ENCODE peak calls at places on chromosomes 4 and X, in eight cellular contexts. T is tibial nerve, L is dorsolateral prefrontal cortex, P is HCT116, N is fibroblast of pulmonary artery, G is astrocyte of the spinal cord, Y is H1, C is fibroblast of lung. J is an unnamed sample.
A peak's percentile ranks its signal among the peaks of the same experiment; 100 is the strongest.

GRCh38 chr4:173371292-173372192 is 788 bp downstream of the SAP30 start:
- DNase-seq in T (peak; percentile 43), L (peak; percentile 78), P (no peak), N (peak; percentile 78), G (peak; percentile 81), Y (no peak), C (peak; percentile 74), J (peak; percentile 61)

GRCh38 chrX:15873566-15873965 is 19.0 kb upstream of the AP1S2 start:
- DNase-seq in T (no peak), L (no peak), P (no peak), N (no peak), G (peak; percentile 63), Y (no peak), C (peak; percentile 6), J (no peak)

GRCh38 chrX:57211906-57212305 is 74.6 kb upstream of the FAAH2 start:
- DNase-seq in T (no peak), L (no peak), P (no peak), N (no peak), G (no peak), Y (no peak), C (no peak), J (no peak)

GRCh38 chrX:21798677-21799219 is 40.7 kb upstream of the MBTPS2 start:
- DNase-seq in T (no peak), L (no peak), P (peak; percentile 84), N (peak; percentile 40), G (peak; percentile 80), Y (no peak), C (peak; percentile 59), J (no peak)

GRCh38 chr4:154135576-154135975 is 346.7 kb upstream of the SFRP2 start:
- DNase-seq in T (no peak), L (no peak), P (no peak), N (no peak), G (no peak), Y (no peak), C (no peak), J (no peak)

GRCh38 chr4:5014007-5014682 is 5.1 kb downstream of the CYTL1 start:
- DNase-seq in T (no peak), L (no peak), P (no peak), N (no peak), G (no peak), Y (no peak), C (no peak), J (no peak)

GRCh38 chrX:154096140-154097002 is 1.1 kb downstream of the MECP2 start:
- DNase-seq in T (no peak), L (peak; percentile 5), P (no peak), N (no peak), G (peak; percentile 25), Y (no peak), C (peak; percentile 13), J (no peak)

GRCh38 chrX:39162322-39162721 is 361.1 kb downstream of the MID1IP1 start:
- DNase-seq in T (no peak), L (no peak), P (no peak), N (no peak), G (no peak), Y (no peak), C (no peak), J (peak; percentile 29)

GRCh38 chr4:148447672-148448071 is 5.5 kb upstream of the NR3C2 start:
- DNase-seq in T (no peak), L (no peak), P (no peak), N (peak; percentile 21), G (no peak), Y (no peak), C (no peak), J (no peak)

GRCh38 chr4:132809298-132810032 is 339.6 kb upstream of the PCDH10 start:
- DNase-seq in T (no peak), L (no peak), P (no peak), N (no peak), G (no peak), Y (peak; percentile 21), C (no peak), J (peak; percentile 16)

GRCh38 chr4:41856797-41857196 is 78.4 kb upstream of the TMEM33 start:
- DNase-seq in T (no peak), L (no peak), P (no peak), N (no peak), G (no peak), Y (no peak), C (no peak), J (no peak)

GRCh38 chrX:30283456-30284200 is 25.6 kb downstream of the NR0B1 start:
- DNase-seq in T (no peak), L (no peak), P (peak; percentile 75), N (peak; percentile 89), G (peak; percentile 88), Y (no peak), C (peak; percentile 91), J (no peak)

GRCh38 chr4:150010525-150011126 is 67.6 kb upstream of the DCLK2 start:
- DNase-seq in T (peak; percentile 40), L (peak; percentile 5), P (peak; percentile 63), N (peak; percentile 81), G (peak; percentile 78), Y (no peak), C (peak; percentile 79), J (peak; percentile 4)

GRCh38 chr4:183099537-183100297 is 660 bp downstream of the WWC2 start:
- DNase-seq in T (no peak), L (peak; percentile 19), P (no peak), N (no peak), G (no peak), Y (no peak), C (no peak), J (peak; percentile 30)

GRCh38 chr4:42277291-42277690 is 120.0 kb upstream of the SHISA3 start:
- DNase-seq in T (no peak), L (no peak), P (no peak), N (no peak), G (no peak), Y (no peak), C (peak; percentile 8), J (no peak)

GRCh38 chr4:98540803-98541202 is 117.6 kb downstream of the TSPAN5 start:
- DNase-seq in T (no peak), L (no peak), P (no peak), N (no peak), G (no peak), Y (no peak), C (no peak), J (no peak)

GRCh38 chrX:154761977-154762528 is 611 bp upstream of the DKC1 start:
- DNase-seq in T (no peak), L (no peak), P (no peak), N (no peak), G (no peak), Y (no peak), C (no peak), J (no peak)

GRCh38 chr4:154004859-154005520 is 216.1 kb upstream of the SFRP2 start:
- DNase-seq in T (peak; percentile 78), L (no peak), P (no peak), N (peak; percentile 90), G (peak; percentile 83), Y (no peak), C (peak; percentile 92), J (no peak)

GRCh38 chr4:10006236-10006603 is 15.1 kb downstream of the SLC2A9 start:
- DNase-seq in T (peak; percentile 79), L (no peak), P (no peak), N (peak; percentile 77), G (peak; percentile 8), Y (no peak), C (peak; percentile 45), J (no peak)

GRCh38 chr4:167713756-167714155 is 378.6 kb upstream of the ANXA10 start:
- DNase-seq in T (no peak), L (no peak), P (no peak), N (peak; percentile 20), G (peak; percentile 68), Y (no peak), C (peak; percentile 3), J (no peak)

GRCh38 chr4:25180524-25181131 is 20.4 kb upstream of the SEPSECS start:
- DNase-seq in T (no peak), L (no peak), P (peak; percentile 32), N (peak; percentile 65), G (peak; percentile 41), Y (no peak), C (peak; percentile 56), J (no peak)

GRCh38 chr4:138182838-138183426 is 59.2 kb downstream of the SLC7A11 start:
- DNase-seq in T (peak; percentile 72), L (no peak), P (peak; percentile 45), N (peak; percentile 89), G (peak; percentile 76), Y (no peak), C (peak; percentile 85), J (peak; percentile 13)
- TF ChIP-seq CTCF in T (peak; percentile 40), L (peak; percentile 77), P (peak; percentile 81), N (peak; percentile 67), G (peak; percentile 61), Y (peak; percentile 25), C (peak; percentile 70), J (peak; percentile 83)

GRCh38 chr4:152074573-152074972 is 313.8 kb upstream of the GATB start:
- DNase-seq in T (no peak), L (no peak), P (no peak), N (no peak), G (no peak), Y (no peak), C (no peak), J (no peak)

GRCh38 chr4:152077582-152077981 is 316.8 kb upstream of the GATB start:
- DNase-seq in T (no peak), L (no peak), P (no peak), N (no peak), G (no peak), Y (no peak), C (no peak), J (no peak)

GRCh38 chr4:152072886-152073285 is 312.1 kb upstream of the GATB start:
- DNase-seq in T (no peak), L (no peak), P (no peak), N (no peak), G (no peak), Y (no peak), C (no peak), J (no peak)

GRCh38 chr4:152073738-152074137 is 312.9 kb upstream of the GATB start:
- DNase-seq in T (no peak), L (peak; percentile 46), P (no peak), N (peak; percentile 45), G (peak; percentile 7), Y (no peak), C (no peak), J (no peak)

GRCh38 chr4:152075253-152075928 is 314.6 kb upstream of the GATB start:
- DNase-seq in T (no peak), L (no peak), P (no peak), N (no peak), G (no peak), Y (no peak), C (no peak), J (no peak)
- TF ChIP-seq CTCF in T (no peak), L (no peak), P (no peak), N (no peak), G (no peak), Y (no peak), C (no peak), J (no peak)

DNA sequence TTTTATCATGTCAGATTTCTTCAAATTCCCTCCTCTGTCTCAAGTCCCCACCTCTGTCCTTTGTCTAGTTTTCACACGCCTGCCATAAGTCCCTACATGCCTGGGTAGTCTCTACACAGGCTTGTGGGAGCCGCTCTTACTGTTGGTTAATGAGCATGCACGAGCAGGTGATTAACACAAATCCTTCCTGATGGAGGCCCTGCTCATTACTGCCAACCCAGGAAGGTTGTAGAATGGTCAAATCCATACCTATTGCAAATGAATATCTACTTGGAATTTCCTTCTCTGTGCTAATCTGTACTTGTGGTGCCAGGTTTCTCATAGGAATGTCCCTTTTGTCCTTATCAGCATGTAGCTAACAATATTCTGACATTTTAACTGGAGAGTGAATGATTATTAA is 208.4 kb upstream of the HDX start:
- DNase-seq in T (no peak), L (no peak), P (no peak), N (no peak), G (no peak), Y (no peak), C (no peak), J (no peak)
- TF ChIP-seq CTCF in T (no peak), L (no peak), P (no peak), N (no peak), G (no peak), Y (no peak), C (no peak), J (no peak)

GRCh38 chr4:127622621-127622922 is 10.2 kb upstream of the INTU start:
- DNase-seq in T (no peak), L (no peak), P (no peak), N (no peak), G (no peak), Y (peak; percentile 38), C (no peak), J (no peak)
- TF ChIP-seq CTCF in T (no peak), L (no peak), P (no peak), N (no peak), G (no peak), Y (no peak), C (no peak), J (no peak)